ENCODE peak calls at places on chromosomes 7 and 10, in eight cellular contexts. G is sigmoid colon, D is mammary epithelial cell, P is IMR-90, S is type B pancreatic cell, K is progenitor cell of endocrine pancreas, F is brain microvascular endothelial cell, J is HL-60. U is an unnamed sample.

GRCh38 chr10:121751191-121751760 is 153.0 kb upstream of the FGFR2 start:
- DNase-seq in F (no peak), J (no peak), G (no peak), S (no peak), P (no peak), D (no peak), K (no peak), U (no peak)

GRCh38 chr10:47029181-47029971 is 118.1 kb downstream of the PTPN20 start:
- DNase-seq in J (no peak), P (no peak), S (peak; percentile 56), K (no peak), D (no peak), G (peak; percentile 56), F (no peak), U (no peak)

GRCh38 chr10:49353895-49354566 is 41.9 kb downstream of the DRGX start:
- DNase-seq in J (no peak), P (no peak), G (no peak), D (no peak), F (no peak), K (no peak), S (no peak), U (no peak)

GRCh38 chr7:100098913-100099312 is 2.3 kb downstream of the MCM7 start:
- DNase-seq in D (no peak), J (no peak), S (no peak), F (no peak), K (no peak), G (no peak), P (no peak), U (no peak)

GRCh38 chr10:15224948-15225347 is 56.5 kb upstream of the NMT2 start:
- DNase-seq in K (no peak), J (no peak), F (no peak), D (no peak), G (no peak), S (no peak), P (no peak), U (no peak)

GRCh38 chr10:4645836-4646235 is 180.2 kb upstream of the AKR1E2 start:
- DNase-seq in S (no peak), D (no peak), F (no peak), P (no peak), G (no peak), K (no peak), J (no peak), U (no peak)

GRCh38 chr10:26881600-26882331 is 21.0 kb upstream of the ABI1 start:
- DNase-seq in D (peak; percentile 55), K (no peak), S (no peak), P (peak; percentile 76), G (no peak), F (peak; percentile 20), J (peak; percentile 18), U (peak; percentile 71)

GRCh38 chr7:101911800-101912705 is 94.6 kb downstream of the CUX1 start:
- DNase-seq in D (no peak), S (no peak), P (peak; percentile 93), F (no peak), G (peak; percentile 97), K (no peak), J (no peak), U (no peak)

GRCh38 chr7:44634187-44634838 is 27.9 kb downstream of the OGDH start:
- DNase-seq in P (peak; percentile 25), S (no peak), D (no peak), K (no peak), G (no peak), F (no peak), J (no peak), U (peak; percentile 26)

GRCh38 chr7:1141651-1142050 is 18.3 kb downstream of the ZFAND2A start:
- DNase-seq in D (no peak), G (no peak), P (no peak), J (no peak), F (no peak), K (no peak), S (no peak), U (no peak)

GRCh38 chr7:1142051-1142635 is 17.9 kb downstream of the ZFAND2A start:
- DNase-seq in S (no peak), G (no peak), P (no peak), D (no peak), F (no peak), J (no peak), K (no peak), U (no peak)

GRCh38 chr7:1149351-1149794 is 10.6 kb downstream of the ZFAND2A start:
- DNase-seq in G (no peak), P (no peak), F (no peak), S (no peak), D (no peak), J (no peak), K (no peak), U (no peak)

GRCh38 chr7:1140481-1141104 is 19.4 kb downstream of the ZFAND2A start:
- DNase-seq in S (no peak), F (no peak), G (no peak), P (no peak), K (no peak), D (no peak), J (no peak), U (no peak)

GRCh38 chr7:1144269-1144771 is 15.7 kb downstream of the ZFAND2A start:
- DNase-seq in K (no peak), P (no peak), D (peak; percentile 39), F (peak; percentile 29), J (peak; percentile 69), G (peak; percentile 75), S (no peak), U (no peak)
- TF ChIP-seq CTCF in K (peak; percentile 26), P (peak; percentile 16), D (peak; percentile 39), F (peak; percentile 44), J (peak; percentile 49), G (no peak), S (peak; percentile 45), U (peak; percentile 14)

GRCh38 chr7:64888901-64889685 is 14.0 kb upstream of the ZNF273 start:
- DNase-seq in K (no peak), F (no peak), P (no peak), G (no peak), J (peak; percentile 57), S (peak; percentile 67), D (no peak), U (no peak)

GRCh38 chr7:64888561-64888900 is 14.5 kb upstream of the ZNF273 start:
- DNase-seq in G (no peak), P (no peak), K (no peak), F (no peak), S (peak; percentile 61), J (no peak), D (no peak), U (no peak)

GRCh38 chr7:64886956-64887545 is 16.0 kb upstream of the ZNF273 start:
- DNase-seq in D (no peak), G (no peak), F (no peak), J (no peak), K (no peak), S (peak; percentile 50), P (no peak), U (no peak)

GRCh38 chr7:64889686-64890162 is 13.3 kb upstream of the ZNF273 start:
- DNase-seq in S (peak; percentile 65), G (no peak), D (no peak), K (no peak), F (no peak), P (no peak), J (no peak), U (no peak)

DNA sequence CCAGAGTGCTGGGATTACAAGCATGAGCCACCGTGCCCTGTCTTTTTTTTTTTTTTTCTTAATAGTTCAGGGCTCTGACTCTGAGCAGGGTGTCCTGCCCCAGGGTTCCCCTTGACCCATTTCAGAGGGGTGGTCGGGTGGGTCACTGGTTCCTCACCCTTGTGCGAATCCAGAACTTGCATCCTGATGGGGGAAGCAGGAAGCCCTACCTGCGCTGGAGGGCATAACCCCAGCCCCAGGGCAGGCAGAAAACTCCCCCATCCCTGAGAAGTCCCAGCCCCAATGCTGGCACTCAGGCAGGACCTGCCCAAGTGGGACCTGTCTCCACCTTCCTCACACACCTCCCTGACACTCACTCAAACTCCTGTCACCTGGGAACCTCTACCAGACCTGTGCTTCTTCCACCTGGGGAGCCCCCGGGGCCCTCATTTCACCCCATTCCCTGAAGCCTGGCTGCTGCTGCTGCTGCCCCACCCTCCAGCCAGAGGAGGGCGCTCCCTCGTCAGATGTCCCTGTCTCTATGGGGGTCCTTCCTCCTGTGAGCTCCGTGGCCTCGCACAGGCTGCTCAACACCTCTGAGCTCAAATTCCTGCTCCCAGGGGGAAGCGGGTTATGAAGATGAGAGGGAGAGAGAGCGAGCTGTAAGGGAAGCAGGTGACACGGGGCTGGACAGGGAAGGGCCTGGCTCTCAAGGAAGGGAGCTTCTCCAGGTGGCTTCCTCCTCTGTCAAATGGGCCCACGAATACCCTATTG is 15.1 kb upstream of the ZNF273 start:
- DNase-seq in P (no peak), K (no peak), S (peak; percentile 59), D (no peak), J (no peak), G (peak; percentile 63), F (no peak), U (no peak)
- TF ChIP-seq CTCF in P (peak; percentile 24), K (peak; percentile 61), S (peak; percentile 56), D (no peak), J (no peak), G (peak; percentile 28), F (peak; percentile 59), U (peak; percentile 58)

DNA sequence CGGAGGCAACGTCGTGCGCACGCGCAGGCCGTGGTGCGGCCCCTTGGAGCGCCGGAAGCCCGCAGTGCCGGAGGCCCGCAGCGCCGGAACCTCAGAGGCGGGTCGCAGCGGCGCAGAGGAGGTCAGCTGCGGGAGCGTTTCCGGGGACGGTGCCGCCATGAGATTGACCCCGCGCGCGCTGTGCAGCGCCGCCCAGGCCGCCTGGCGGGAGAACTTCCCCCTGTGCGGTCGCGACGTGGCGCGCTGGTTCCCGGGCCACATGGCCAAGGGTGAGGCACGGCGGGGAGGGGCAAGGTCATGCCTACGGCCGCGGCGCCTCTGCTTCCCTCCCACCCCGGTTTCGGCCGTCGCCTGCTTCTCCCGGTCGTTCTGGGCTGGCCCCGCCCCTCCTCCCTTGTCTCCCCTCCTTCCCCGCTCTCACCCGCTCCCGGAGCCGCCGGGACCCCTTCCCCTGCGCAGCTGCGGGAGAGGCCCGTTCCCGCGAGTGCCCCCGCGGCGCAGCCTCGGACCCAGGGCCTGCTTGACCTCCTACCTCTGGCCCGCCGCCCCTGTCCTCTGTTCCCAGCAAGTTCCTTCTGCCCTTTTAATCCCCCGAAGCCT is at the start of gene MTG1:
- DNase-seq in D (peak; percentile 90), K (peak; percentile 94), J (peak; percentile 91), G (peak; percentile 96), F (peak; percentile 80), S (peak; percentile 97), P (peak; percentile 87), U (peak; percentile 75)
- TF ChIP-seq CTCF in D (no peak), K (peak; percentile 29), J (no peak), G (no peak), F (peak; percentile 4), S (peak; percentile 38), P (peak; percentile 17), U (peak; percentile 33)

GRCh38 chr10:86141896-86142295 is 224.7 kb downstream of the GRID1 start:
- DNase-seq in P (no peak), F (no peak), K (no peak), S (no peak), J (no peak), D (no peak), G (no peak), U (no peak)

GRCh38 chr10:86137561-86137960 is 229.0 kb downstream of the GRID1 start:
- DNase-seq in P (no peak), D (no peak), K (no peak), S (no peak), F (no peak), J (no peak), G (no peak), U (no peak)

GRCh38 chr10:86135191-86135590 is 231.4 kb downstream of the GRID1 start:
- DNase-seq in S (no peak), G (no peak), F (no peak), J (no peak), K (no peak), P (no peak), D (no peak), U (no peak)

GRCh38 chr10:86138551-86139065 is 228.0 kb downstream of the GRID1 start:
- DNase-seq in K (no peak), J (no peak), P (no peak), G (no peak), D (no peak), S (no peak), F (no peak), U (no peak)

GRCh38 chr10:86139066-86139657 is 227.4 kb downstream of the GRID1 start:
- DNase-seq in S (no peak), K (no peak), F (no peak), P (no peak), J (peak; percentile 26), D (no peak), G (no peak), U (no peak)
- TF ChIP-seq CTCF in S (peak; percentile 75), K (peak; percentile 67), F (no peak), P (no peak), J (peak; percentile 78), D (no peak), G (no peak), U (peak; percentile 31)